ENCODE peak calls at places on chromosomes 2 and 18, in six cellular contexts. One of them, this sample, is unnamed.

GRCh38 chr2:234412726-234413125 is 84.2 kb downstream of the ARL4C start:
- DNase-seq in coronary artery: no peak
- DNase-seq in CD4-positive, alpha-beta T cell: no peak
- DNase-seq in T-helper 9 cell: no peak
- DNase-seq in NCI-H1092 treated with DMSO at 0.1 percent for 48 hours: peak; percentile 29
- DNase-seq in NCI-H345: no peak
- DNase-seq in this sample: no peak

GRCh38 chr2:162155093-162155492 is 3.0 kb upstream of the GCG start:
- DNase-seq in NCI-H1092 treated with DMSO at 0.1 percent for 48 hours: no peak
- DNase-seq in NCI-H345: no peak
- DNase-seq in CD4-positive, alpha-beta T cell: no peak
- DNase-seq in T-helper 9 cell: no peak
- DNase-seq in coronary artery: no peak
- DNase-seq in this sample: no peak

GRCh38 chr18:47775961-47776360 is 154.5 kb downstream of the SMAD2 start:
- DNase-seq in T-helper 9 cell: no peak
- DNase-seq in coronary artery: no peak
- DNase-seq in CD4-positive, alpha-beta T cell: no peak
- DNase-seq in NCI-H1092 treated with DMSO at 0.1 percent for 48 hours: no peak
- DNase-seq in NCI-H345: no peak
- DNase-seq in this sample: no peak

GRCh38 chr2:150462772-150463171 is 24.7 kb downstream of the RND3 start:
- DNase-seq in NCI-H1092 treated with DMSO at 0.1 percent for 48 hours: no peak
- DNase-seq in coronary artery: no peak
- DNase-seq in NCI-H345: no peak
- DNase-seq in CD4-positive, alpha-beta T cell: no peak
- DNase-seq in T-helper 9 cell: no peak
- DNase-seq in this sample: no peak

GRCh38 chr18:41965856-41966255 is 10.8 kb downstream of the PIK3C3 start:
- DNase-seq in NCI-H345: no peak
- DNase-seq in coronary artery: no peak
- DNase-seq in NCI-H1092 treated with DMSO at 0.1 percent for 48 hours: no peak
- DNase-seq in CD4-positive, alpha-beta T cell: no peak
- DNase-seq in T-helper 9 cell: no peak
- DNase-seq in this sample: no peak

GRCh38 chr18:70289351-70290330 is 796 bp downstream of the SOCS6 start:
- DNase-seq in coronary artery: no peak
- DNase-seq in NCI-H1092 treated with DMSO at 0.1 percent for 48 hours: peak; percentile 57
- DNase-seq in CD4-positive, alpha-beta T cell: no peak
- DNase-seq in NCI-H345: peak; percentile 29
- DNase-seq in T-helper 9 cell: peak; percentile 1
- DNase-seq in this sample: no peak

GRCh38 chr2:215657844-215658243 is 222.0 kb upstream of the FN1 start:
- DNase-seq in NCI-H1092 treated with DMSO at 0.1 percent for 48 hours: no peak
- DNase-seq in NCI-H345: no peak
- DNase-seq in coronary artery: no peak
- DNase-seq in CD4-positive, alpha-beta T cell: no peak
- DNase-seq in T-helper 9 cell: no peak
- DNase-seq in this sample: peak; percentile 34

GRCh38 chr2:12824304-12824761 is 107.6 kb downstream of the TRIB2 start:
- DNase-seq in NCI-H345: no peak
- DNase-seq in CD4-positive, alpha-beta T cell: no peak
- DNase-seq in T-helper 9 cell: no peak
- DNase-seq in NCI-H1092 treated with DMSO at 0.1 percent for 48 hours: no peak
- DNase-seq in coronary artery: no peak
- DNase-seq in this sample: no peak

GRCh38 chr2:216633616-216634316 is 546 bp downstream of the IGFBP2 start:
- DNase-seq in coronary artery: no peak
- DNase-seq in CD4-positive, alpha-beta T cell: no peak
- DNase-seq in NCI-H345: peak; percentile 27
- DNase-seq in T-helper 9 cell: no peak
- DNase-seq in NCI-H1092 treated with DMSO at 0.1 percent for 48 hours: peak; percentile 35
- DNase-seq in this sample: no peak

This sample was measured in H54.